ENCODE peak calls at places on chromosomes 13 and 19, in four cellular contexts. P is left kidney, H is HEK293T, V is GM23248. S is an unnamed sample.

GRCh38 chr13:53189162-53189561 is 160.5 kb downstream of the OLFM4 start:
- DNase-seq in P (no peak), H (no peak), V (no peak), S (no peak)

GRCh38 chr19:7004313-7004931 is 16.8 kb downstream of the MBD3L2B start:
- DNase-seq in P (peak; percentile 69), H (no peak), V (peak; percentile 69), S (peak; percentile 31)

GRCh38 chr13:110349239-110349638 is 42.2 kb downstream of the COL4A2 start:
- DNase-seq in P (no peak), H (no peak), V (no peak), S (no peak)

GRCh38 chr13:40943073-40943472 is 76.0 kb downstream of the ELF1 start:
- DNase-seq in P (no peak), H (no peak), V (no peak), S (no peak)

GRCh38 chr19:10661946-10662345 is 7.8 kb downstream of the ILF3 start:
- DNase-seq in P (no peak), H (no peak), V (no peak), S (no peak)

GRCh38 chr13:73809561-73809960 is 324.6 kb downstream of the KLF12 start:
- DNase-seq in P (no peak), H (no peak), V (peak; percentile 43), S (no peak)

GRCh38 chr13:113657851-113658741 is at the start of gene ATP4B:
- DNase-seq in P (no peak), H (no peak), V (no peak), S (no peak)

GRCh38 chr13:97243915-97244820 is 22.0 kb downstream of the MBNL2 start:
- DNase-seq in P (no peak), H (no peak), V (no peak), S (no peak)

GRCh38 chr19:55459950-55460657 is 1.3 kb downstream of the ISOC2 start:
- DNase-seq in P (no peak), H (no peak), V (peak; percentile 50), S (no peak)

GRCh38 chr19:3494559-3494958 is 5.9 kb downstream of the DOHH start:
- DNase-seq in P (peak; percentile 34), H (no peak), V (no peak), S (no peak)

GRCh38 chr13:27012482-27013197 is 159.0 kb downstream of the USP12 start:
- DNase-seq in P (no peak), H (no peak), V (peak; percentile 93), S (no peak)